ENCODE peak calls at places on chromosomes 1 and 21, in seven cellular contexts. S is IMR-90, Z is testis, J is colonic mucosa, E is MM.1S, W is pancreas, R is uterus. V is an unnamed sample.
A peak's percentile ranks its signal among the peaks of the same experiment; 100 is the strongest.

GRCh38 chr1:158019177-158019868 is 25.9 kb downstream of the KIRREL1 start:
- DNase-seq in S (peak; percentile 94), Z (peak; percentile 64), J (no peak), E (no peak), W (peak; percentile 23), R (peak; percentile 84), V (no peak)

GRCh38 chr1:15965228-15965767 is 10.6 kb downstream of the ZBTB17 start:
- DNase-seq in S (peak; percentile 79), Z (no peak), J (no peak), E (no peak), W (no peak), R (no peak), V (no peak)

GRCh38 chr1:56547473-56547872 is 31.9 kb downstream of the PLPP3 start:
- DNase-seq in S (no peak), Z (no peak), J (no peak), E (no peak), W (no peak), R (no peak), V (no peak)

GRCh38 chr1:229342305-229342901 is 444 bp downstream of the CCSAP start:
- DNase-seq in S (peak; percentile 57), Z (peak; percentile 88), J (peak; percentile 93), E (peak; percentile 91), W (peak; percentile 82), R (peak; percentile 73), V (peak; percentile 92)

GRCh38 chr1:46643368-46643775 is 24.8 kb downstream of the ATPAF1 start:
- DNase-seq in S (peak; percentile 89), Z (no peak), J (peak; percentile 31), E (no peak), W (no peak), R (no peak), V (no peak)

GRCh38 chr1:223731076-223731770 is 18.9 kb downstream of the CAPN2 start:
- DNase-seq in S (peak; percentile 78), Z (peak; percentile 76), J (peak; percentile 49), E (no peak), W (no peak), R (peak; percentile 75), V (peak; percentile 82)

GRCh38 chr1:41918450-41919043 is at the start of gene HIVEP3:
- DNase-seq in S (no peak), Z (peak; percentile 42), J (no peak), E (peak; percentile 51), W (no peak), R (no peak), V (peak; percentile 23)

GRCh38 chr1:157269656-157270375 is 131.6 kb upstream of the ETV3 start:
- DNase-seq in S (no peak), Z (no peak), J (no peak), E (peak; percentile 19), W (no peak), R (no peak), V (no peak)

GRCh38 chr1:73782901-73783300 is 415.1 kb downstream of the LRRIQ3 start:
- DNase-seq in S (no peak), Z (no peak), J (no peak), E (no peak), W (no peak), R (no peak), V (no peak)

GRCh38 chr1:47232187-47232874 is at the start of gene TAL1:
- DNase-seq in S (no peak), Z (no peak), J (no peak), E (no peak), W (no peak), R (no peak), V (no peak)

GRCh38 chr1:247376659-247377058 is 39.3 kb upstream of the NLRP3 start:
- DNase-seq in S (no peak), Z (no peak), J (no peak), E (no peak), W (no peak), R (no peak), V (no peak)

GRCh38 chr1:228245111-228245510 is 37.3 kb downstream of the OBSCN start:
- DNase-seq in S (no peak), Z (no peak), J (no peak), E (no peak), W (no peak), R (no peak), V (no peak)

GRCh38 chr1:64540265-64540791 is 70.4 kb downstream of the CACHD1 start:
- DNase-seq in S (no peak), Z (no peak), J (no peak), E (no peak), W (no peak), R (no peak), V (no peak)

GRCh38 chr1:2003564-2004131 is at the start of gene CFAP74:
- DNase-seq in S (peak; percentile 18), Z (peak; percentile 69), J (no peak), E (no peak), W (no peak), R (no peak), V (peak; percentile 76)

GRCh38 chr1:212607206-212607923 is 1.2 kb upstream of the ATF3 start:
- DNase-seq in S (no peak), Z (peak; percentile 26), J (peak; percentile 63), E (peak; percentile 82), W (peak; percentile 81), R (peak; percentile 52), V (no peak)

GRCh38 chr1:173489149-173489600 is 12.0 kb downstream of the PRDX6 start:
- DNase-seq in S (peak; percentile 20), Z (no peak), J (no peak), E (no peak), W (no peak), R (no peak), V (no peak)

GRCh38 chr1:15197591-15198447 is 44.3 kb downstream of the TMEM51 start:
- DNase-seq in S (no peak), Z (no peak), J (no peak), E (no peak), W (no peak), R (no peak), V (no peak)

GRCh38 chr1:9440261-9440660 is 99.0 kb upstream of the SLC25A33 start:
- DNase-seq in S (no peak), Z (no peak), J (no peak), E (no peak), W (no peak), R (no peak), V (no peak)
- H3K4me1 ChIP-seq in S (peaks cover 24% of the 10 kb centered on the region), Z (peaks cover 37% of the 10 kb centered on the region), J (peaks cover 8% of the 10 kb centered on the region), E (peaks cover 12% of the 10 kb centered on the region), W (peaks cover 69% of the 10 kb centered on the region), R (peaks cover 9% of the 10 kb centered on the region), V (no peaks in the 10 kb centered on the region)

DNA sequence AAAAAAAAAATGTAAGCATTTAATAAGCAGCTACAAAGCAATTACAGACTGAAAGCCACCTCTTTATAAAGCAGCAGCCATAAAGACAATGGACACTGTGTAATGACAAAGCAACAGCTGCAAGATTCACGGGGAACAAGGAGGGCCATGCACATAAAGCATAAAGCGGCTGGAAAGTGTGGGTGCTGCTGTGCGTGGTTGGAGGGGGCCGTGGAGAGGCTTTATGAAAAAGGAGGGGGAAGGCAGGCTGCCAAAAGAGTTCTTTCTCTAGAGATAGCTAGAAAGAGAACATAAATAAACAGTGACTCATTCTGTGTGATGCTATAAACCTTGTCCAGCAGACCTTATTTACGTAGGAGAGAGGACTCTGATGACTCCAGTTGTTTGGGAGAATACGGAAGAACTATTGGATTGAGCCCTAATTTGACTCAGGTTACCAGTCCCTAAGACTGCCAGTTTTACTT is 49.3 kb downstream of the ADAMTS1 start:
- DNase-seq in S (peak; percentile 100), Z (peak; percentile 85), J (peak; percentile 72), E (no peak), W (no peak), R (peak; percentile 97), V (peak; percentile 32)
- H3K4me3 ChIP-seq in S (no peak overlapping the region), Z (no peak overlapping the region), J (no peak overlapping the region), E (no peak overlapping the region), W (no peak overlapping the region), R (no peak overlapping the region), V (no peak overlapping the region)

GRCh38 chr1:102851616-102852015 is 256.7 kb downstream of the COL11A1 start:
- DNase-seq in S (peak; percentile 72), Z (no peak), J (no peak), E (no peak), W (no peak), R (no peak), V (no peak)

GRCh38 chr1:102853701-102854187 is 254.6 kb downstream of the COL11A1 start:
- DNase-seq in S (no peak), Z (peak; percentile 16), J (no peak), E (no peak), W (no peak), R (no peak), V (no peak)

DNA sequence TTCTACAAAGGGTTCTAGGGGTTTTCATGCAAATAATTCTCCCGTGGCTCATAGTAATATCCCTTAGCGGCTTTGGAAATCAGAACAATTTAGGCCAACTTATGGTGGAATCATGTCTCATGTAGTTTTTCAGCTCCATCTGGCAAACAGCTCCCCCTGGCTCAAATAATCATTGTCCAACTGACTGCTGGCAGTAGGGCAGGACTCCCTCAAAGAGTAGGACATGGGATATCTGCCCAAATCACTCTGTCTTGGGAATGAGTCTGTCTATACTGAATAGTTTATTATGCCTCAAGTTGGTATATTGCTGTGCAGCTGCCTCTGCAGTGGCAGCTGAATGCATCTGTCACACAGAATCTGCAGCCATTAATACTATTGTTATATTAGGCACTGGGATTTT is 255.7 kb downstream of the COL11A1 start:
- DNase-seq in S (peak; percentile 18), Z (no peak), J (no peak), E (no peak), W (no peak), R (no peak), V (no peak)
- TF ChIP-seq CTCF in S (peak; percentile 16), Z (no peak), J (no peak), E (no peak), W (no peak), R (no peak), V (peak; percentile 30)

GRCh38 chr21:36834192-36834591 is 132.3 kb downstream of the HLCS start:
- DNase-seq in S (no peak), Z (no peak), J (no peak), E (no peak), W (no peak), R (no peak), V (no peak)

GRCh38 chr21:36830041-36830440 is 131.1 kb downstream of the SIM2 start:
- DNase-seq in S (no peak), Z (no peak), J (no peak), E (no peak), W (no peak), R (no peak), V (no peak)

GRCh38 chr21:36825683-36826082 is 126.8 kb downstream of the SIM2 start:
- DNase-seq in S (no peak), Z (no peak), J (no peak), E (no peak), W (no peak), R (no peak), V (no peak)

GRCh38 chr21:36829116-36829515 is 130.2 kb downstream of the SIM2 start:
- DNase-seq in S (no peak), Z (no peak), J (no peak), E (no peak), W (no peak), R (no peak), V (no peak)

GRCh38 chr21:36828208-36828607 is 129.3 kb downstream of the SIM2 start:
- DNase-seq in S (no peak), Z (no peak), J (no peak), E (no peak), W (no peak), R (no peak), V (no peak)
- H3K4me1 ChIP-seq in S (peaks cover 3% of the 10 kb centered on the region), Z (no peaks in the 10 kb centered on the region), J (no peaks in the 10 kb centered on the region), E (no peaks in the 10 kb centered on the region), W (no peaks in the 10 kb centered on the region), R (no peaks in the 10 kb centered on the region), V (no peaks in the 10 kb centered on the region)

GRCh38 chr1:110291241-110292030 is 47.7 kb upstream of the RBM15 start:
- DNase-seq in S (no peak), Z (no peak), J (peak; percentile 64), E (no peak), W (no peak), R (no peak), V (no peak)
- H3K4me3 ChIP-seq in S (no peak overlapping the region), Z (no peak overlapping the region), J (no peak overlapping the region), E (no peak overlapping the region), W (no peak overlapping the region), R (no peak overlapping the region), V (no peak overlapping the region)

GRCh38 chr1:110312188-110313121 is 26.7 kb upstream of the RBM15 start:
- DNase-seq in S (peak; percentile 81), Z (peak; percentile 86), J (peak; percentile 81), E (peak; percentile 18), W (peak; percentile 74), R (peak; percentile 66), V (peak; percentile 86)
- TF ChIP-seq CTCF in S (peak; percentile 98), Z (peak; percentile 79), J (peak; percentile 86), E (peak; percentile 69), W (peak; percentile 94), R (peak; percentile 93), V (peak; percentile 99)

V was measured in BE2C.